ENCODE peak calls at places on chromosome 5, in five cellular contexts. R, B, H, X and W are unnamed samples.

GRCh38 chr5:180670586-180671359 is 21.4 kb upstream of the FLT4 start:
- DNase-seq in R (peak; percentile 33), H (no peak), B (peak; percentile 54), X (peak; percentile 10), W (peak; percentile 66)

GRCh38 chr5:66796306-66797292 is 200.4 kb downstream of the MAST4 start:
- DNase-seq in R (no peak), H (no peak), X (no peak), B (no peak), W (peak; percentile 23)

GRCh38 chr5:161201558-161201957 is 345.0 kb downstream of the GABRB2 start:
- DNase-seq in R (no peak), H (no peak), X (no peak), B (no peak), W (no peak)

GRCh38 chr5:111394580-111394979 is 117.8 kb downstream of the STARD4 start:
- DNase-seq in R (no peak), H (no peak), X (no peak), B (peak; percentile 89), W (no peak)

GRCh38 chr5:38585812-38586211 is 29.4 kb upstream of the LIFR start:
- DNase-seq in X (no peak), R (no peak), H (no peak), B (no peak), W (no peak)

GRCh38 chr5:82538339-82539034 is 260.3 kb upstream of the RPS23 start:
- DNase-seq in B (no peak), R (no peak), X (no peak), H (no peak), W (no peak)

GRCh38 chr5:100691545-100691944 is 156.4 kb downstream of the FAM174A start:
- DNase-seq in R (no peak), X (no peak), H (no peak), B (peak; percentile 65), W (no peak)

GRCh38 chr5:73120222-73121108 is at the start of gene TMEM171:
- DNase-seq in B (peak; percentile 52), R (no peak), X (no peak), H (no peak), W (peak; percentile 64)

GRCh38 chr5:33317271-33317670 is 123.5 kb upstream of the TARS1 start:
- DNase-seq in X (no peak), H (no peak), B (peak; percentile 89), R (no peak), W (no peak)

GRCh38 chr5:59618644-59619043 is 274.9 kb downstream of the PDE4D start:
- DNase-seq in B (no peak), R (no peak), X (no peak), H (no peak), W (no peak)

GRCh38 chr5:138177936-138178515 is 404 bp downstream of the BRD8 start:
- DNase-seq in R (no peak), X (no peak), B (peak; percentile 29), H (peak; percentile 24), W (peak; percentile 50)

GRCh38 chr5:171838066-171838465 is 52.4 kb downstream of the SMIM23 start:
- DNase-seq in X (no peak), H (no peak), B (no peak), R (no peak), W (no peak)

GRCh38 chr5:111628901-111629300 is 116.6 kb upstream of the STARD4 start:
- DNase-seq in X (no peak), H (no peak), R (no peak), B (no peak), W (no peak)

GRCh38 chr5:10524376-10525123 is 39.3 kb upstream of the ANKRD33B start:
- DNase-seq in H (peak; percentile 28), X (peak; percentile 42), R (no peak), B (no peak), W (peak; percentile 85)

GRCh38 chr5:127909078-127909477 is 174.5 kb upstream of the SLC12A2 start:
- DNase-seq in B (peak; percentile 70), H (no peak), R (no peak), X (no peak), W (peak; percentile 46)

GRCh38 chr5:169785731-169786130 is 148.7 kb downstream of the DOCK2 start:
- DNase-seq in H (no peak), B (no peak), X (no peak), R (no peak), W (peak; percentile 43)

GRCh38 chr5:172187118-172188032 is 649 bp downstream of the STK10 start:
- DNase-seq in H (no peak), B (peak; percentile 89), R (no peak), X (no peak), W (peak; percentile 80)

GRCh38 chr5:82952326-82952725 is 124.9 kb downstream of the TMEM167A start:
- DNase-seq in X (no peak), H (no peak), B (peak; percentile 80), R (no peak), W (no peak)

GRCh38 chr5:76175821-76176403 is 92.7 kb downstream of the SV2C start:
- DNase-seq in H (no peak), B (no peak), X (no peak), R (no peak), W (no peak)

GRCh38 chr5:7759257-7759871 is 91.6 kb downstream of the CFAP90 start:
- DNase-seq in B (no peak), R (no peak), H (no peak), X (no peak), W (peak; percentile 59)

GRCh38 chr5:103755974-103756373 is 193.4 kb upstream of the NUDT12 start:
- DNase-seq in X (no peak), R (no peak), H (no peak), B (no peak), W (no peak)

GRCh38 chr5:7330141-7330712 is 65.7 kb upstream of the ADCY2 start:
- DNase-seq in X (no peak), R (no peak), H (no peak), B (no peak), W (peak; percentile 36)

GRCh38 chr5:179295778-179296149 is 49.5 kb downstream of the ADAMTS2 start:
- DNase-seq in B (no peak), X (no peak), H (no peak), R (no peak), W (no peak)

GRCh38 chr5:127031863-127032232 is 1.5 kb upstream of the MARCHF3 start:
- DNase-seq in B (peak; percentile 6), X (no peak), R (no peak), H (no peak), W (no peak)

GRCh38 chr5:150577378-150577777 is 63.1 kb upstream of the SYNPO start:
- DNase-seq in B (no peak), H (no peak), X (no peak), R (no peak), W (no peak)

GRCh38 chr5:175728885-175729828 is 71.3 kb downstream of the HRH2 start:
- DNase-seq in R (no peak), B (no peak), X (no peak), H (no peak), W (peak; percentile 56)